ENCODE peak calls at places on chromosomes 5 and 9, in five cellular contexts. A is neural progenitor cell, I is HL-60, M is vagina, H is fibroblast of lung. N is an unnamed sample.

GRCh38 chr5:93503598-93504067 is 77.4 kb downstream of the NR2F1-AS1 start:
- DNase-seq in A (no peak), I (no peak), M (no peak), H (peak), N (no peak)

GRCh38 chr5:138927979-138928378 is 52.8 kb upstream of the LRRTM2 start:
- DNase-seq in A (no peak), I (no peak), M (no peak), H (peak), N (no peak)

GRCh38 chr9:124776952-124777645 is at the start of gene OLFML2A:
- DNase-seq in A (peak), I (no peak), M (no peak), H (no peak), N (no peak)

GRCh38 chr9:8868632-8869031 is 1069.1 kb upstream of the DMAC1 start:
- DNase-seq in A (peak), I (no peak), M (no peak), H (no peak), N (no peak)

GRCh38 chr9:134445000-134445399 is 118.7 kb downstream of the RXRA start:
- DNase-seq in A (no peak), I (no peak), M (no peak), H (no peak), N (no peak)

GRCh38 chr5:102916114-102916513 is 161.0 kb downstream of the PAM start:
- DNase-seq in A (no peak), I (no peak), M (no peak), H (peak), N (no peak)

GRCh38 chr9:38263534-38263933 is 129.0 kb upstream of the ALDH1B1 start:
- DNase-seq in A (peak), I (no peak), M (no peak), H (peak), N (no peak)

GRCh38 chr9:89710689-89711088 is 105.9 kb downstream of the GADD45G start:
- DNase-seq in A (no peak), I (no peak), M (no peak), H (peak), N (no peak)

GRCh38 chr9:121494192-121494591 is 5.5 kb downstream of the GGTA1 start:
- DNase-seq in A (no peak), I (no peak), M (no peak), H (no peak), N (peak)

GRCh38 chr5:39117401-39117800 is 43.2 kb upstream of the RICTOR start:
- DNase-seq in A (no peak), I (no peak), M (no peak), H (no peak), N (no peak)

GRCh38 chr5:83377131-83377865 is 94.2 kb upstream of the VCAN start:
- DNase-seq in A (no peak), I (peak), M (no peak), H (peak), N (no peak)

GRCh38 chr5:28328691-28329090 is 1290.3 kb upstream of the CDH9 start:
- DNase-seq in A (no peak), I (no peak), M (no peak), H (no peak), N (no peak)

GRCh38 chr5:5140051-5141010 is at the start of gene ADAMTS16:
- DNase-seq in A (peak), I (no peak), M (no peak), H (no peak), N (no peak)

GRCh38 chr5:5141011-5141599 is 975 bp downstream of the ADAMTS16 start:
- DNase-seq in A (peak), I (no peak), M (no peak), H (no peak), N (no peak)

GRCh38 chr5:5139358-5140050 is 626 bp upstream of the ADAMTS16 start:
- DNase-seq in A (no peak), I (no peak), M (no peak), H (no peak), N (no peak)

GRCh38 chr5:5144441-5144840 is 4.3 kb downstream of the ADAMTS16 start:
- DNase-seq in A (no peak), I (no peak), M (no peak), H (no peak), N (no peak)

GRCh38 chr5:5141625-5142527 is 1.7 kb downstream of the ADAMTS16 start:
- DNase-seq in A (peak), I (peak), M (peak), H (peak), N (peak)
- H3K4me3 ChIP-seq in A (peak), I (no peak), M (no peak), H (no peak), N (no peak)

GRCh38 chr9:29850664-29851063 is 2277.4 kb upstream of the C9orf72 start:
- DNase-seq in A (no peak), I (no peak), M (no peak), H (no peak), N (no peak)
- TF ChIP-seq CTCF in A (peak), I (no peak), M (no peak), H (no peak), N (no peak)

DNA sequence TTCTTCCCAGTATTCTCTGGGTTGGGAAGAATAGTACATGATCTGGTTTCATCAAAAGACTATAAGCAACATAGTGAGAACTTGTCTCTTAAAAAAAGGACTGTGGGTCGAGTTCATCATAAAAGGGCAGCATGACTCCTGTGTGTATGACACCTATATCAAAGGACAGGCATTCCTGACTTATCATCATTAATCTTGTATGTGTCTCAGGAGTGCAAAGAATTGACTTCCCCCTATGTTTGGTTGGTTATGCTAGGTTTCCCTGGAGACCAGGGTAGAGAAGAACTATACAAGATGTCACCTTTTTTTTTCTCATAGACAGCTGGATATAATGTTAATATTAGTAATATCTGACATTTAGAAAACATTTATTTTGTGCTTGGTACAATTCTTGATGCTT is 173.1 kb upstream of the ANKRD55 start:
- DNase-seq in A (no peak), I (no peak), M (no peak), H (no peak), N (no peak)
- H3K4me3 ChIP-seq in A (no peak), I (no peak), M (no peak), H (no peak), N (no peak)

GRCh38 chr9:18865542-18865941 is 167.5 kb downstream of the SAXO1 start:
- DNase-seq in A (no peak), I (no peak), M (no peak), H (no peak), N (no peak)
- TF ChIP-seq CTCF in A (no peak), I (no peak), M (no peak), H (no peak), N (no peak)

GRCh38 chr9:99720455-99721050 is 101.1 kb upstream of the NR4A3 start:
- DNase-seq in A (no peak), I (no peak), M (no peak), H (peak), N (peak)
- H3K4me3 ChIP-seq in A (no peak), I (peak), M (peak), H (no peak), N (peak)